ENCODE peak calls at places on chromosome 19, in ten cellular contexts. One of them, this sample, is unnamed.

GRCh38 chr19:17671906-17672305 is 16.2 kb downstream of the UNC13A start:
- DNase-seq in anterior cingulate cortex: no peak
- DNase-seq in amniotic stem cell: no peak
- DNase-seq in sciatic nerve: no peak
- DNase-seq in occipital lobe: no peak
- DNase-seq in RWPE1: peak; percentile 68
- DNase-seq in activated CD4-positive, alpha-beta T cell treated with anti-CD3 and anti-CD28 coated beads for 48 hours: peak; percentile 51
- DNase-seq in brain microvascular endothelial cell: peak; percentile 55
- DNase-seq in HFFc6: peak; percentile 58
- DNase-seq in AG04449: no peak
- DNase-seq in this sample: peak; percentile 48

GRCh38 chr19:36041831-36042230 is 9.2 kb upstream of the CLIP3 start:
- DNase-seq in anterior cingulate cortex: no peak
- DNase-seq in amniotic stem cell: no peak
- DNase-seq in sciatic nerve: no peak
- DNase-seq in occipital lobe: no peak
- DNase-seq in RWPE1: peak; percentile 20
- DNase-seq in activated CD4-positive, alpha-beta T cell treated with anti-CD3 and anti-CD28 coated beads for 48 hours: no peak
- DNase-seq in brain microvascular endothelial cell: peak; percentile 55
- DNase-seq in HFFc6: peak; percentile 55
- DNase-seq in AG04449: peak; percentile 79
- DNase-seq in this sample: peak; percentile 79

GRCh38 chr19:16066611-16067104 is 9.6 kb upstream of the TPM4 start:
- DNase-seq in anterior cingulate cortex: no peak
- DNase-seq in amniotic stem cell: no peak
- DNase-seq in sciatic nerve: no peak
- DNase-seq in occipital lobe: no peak
- DNase-seq in RWPE1: peak; percentile 72
- DNase-seq in activated CD4-positive, alpha-beta T cell treated with anti-CD3 and anti-CD28 coated beads for 48 hours: peak; percentile 67
- DNase-seq in brain microvascular endothelial cell: peak; percentile 76
- DNase-seq in HFFc6: peak; percentile 25
- DNase-seq in AG04449: no peak
- DNase-seq in this sample: peak; percentile 86

GRCh38 chr19:17954401-17954800 is 12.5 kb upstream of the KCNN1 start:
- DNase-seq in anterior cingulate cortex: no peak
- DNase-seq in amniotic stem cell: no peak
- DNase-seq in sciatic nerve: no peak
- DNase-seq in occipital lobe: no peak
- DNase-seq in RWPE1: no peak
- DNase-seq in activated CD4-positive, alpha-beta T cell treated with anti-CD3 and anti-CD28 coated beads for 48 hours: no peak
- DNase-seq in brain microvascular endothelial cell: no peak
- DNase-seq in HFFc6: no peak
- DNase-seq in AG04449: no peak
- DNase-seq in this sample: no peak

GRCh38 chr19:42074513-42075363 is 1.2 kb upstream of the ZNF574 start:
- DNase-seq in anterior cingulate cortex: no peak
- DNase-seq in amniotic stem cell: no peak
- DNase-seq in sciatic nerve: no peak
- DNase-seq in occipital lobe: peak; percentile 22
- DNase-seq in RWPE1: peak; percentile 40
- DNase-seq in activated CD4-positive, alpha-beta T cell treated with anti-CD3 and anti-CD28 coated beads for 48 hours: peak; percentile 32
- DNase-seq in brain microvascular endothelial cell: no peak
- DNase-seq in HFFc6: no peak
- DNase-seq in AG04449: no peak
- DNase-seq in this sample: peak; percentile 28

GRCh38 chr19:13717194-13717643 is 47.1 kb upstream of the MRI1 start:
- DNase-seq in anterior cingulate cortex: no peak
- DNase-seq in amniotic stem cell: no peak
- DNase-seq in sciatic nerve: no peak
- DNase-seq in occipital lobe: no peak
- DNase-seq in RWPE1: no peak
- DNase-seq in activated CD4-positive, alpha-beta T cell treated with anti-CD3 and anti-CD28 coated beads for 48 hours: no peak
- DNase-seq in brain microvascular endothelial cell: no peak
- DNase-seq in HFFc6: peak; percentile 58
- DNase-seq in AG04449: no peak
- DNase-seq in this sample: no peak

GRCh38 chr19:31364956-31365355 is 15.7 kb upstream of the TSHZ3 start:
- DNase-seq in anterior cingulate cortex: no peak
- DNase-seq in amniotic stem cell: no peak
- DNase-seq in sciatic nerve: no peak
- DNase-seq in occipital lobe: no peak
- DNase-seq in RWPE1: no peak
- DNase-seq in activated CD4-positive, alpha-beta T cell treated with anti-CD3 and anti-CD28 coated beads for 48 hours: no peak
- DNase-seq in brain microvascular endothelial cell: no peak
- DNase-seq in HFFc6: no peak
- DNase-seq in AG04449: no peak
- DNase-seq in this sample: no peak

GRCh38 chr19:55619264-55619663 is 5.1 kb downstream of the ZNF784 start:
- DNase-seq in anterior cingulate cortex: no peak
- DNase-seq in amniotic stem cell: no peak
- DNase-seq in sciatic nerve: no peak
- DNase-seq in occipital lobe: no peak
- DNase-seq in RWPE1: no peak
- DNase-seq in activated CD4-positive, alpha-beta T cell treated with anti-CD3 and anti-CD28 coated beads for 48 hours: no peak
- DNase-seq in brain microvascular endothelial cell: no peak
- DNase-seq in HFFc6: peak; percentile 13
- DNase-seq in AG04449: no peak
- DNase-seq in this sample: no peak

GRCh38 chr19:40805258-40805868 is 6.4 kb downstream of the EGLN2 start:
- DNase-seq in anterior cingulate cortex: no peak
- DNase-seq in amniotic stem cell: no peak
- DNase-seq in sciatic nerve: no peak
- DNase-seq in occipital lobe: no peak
- DNase-seq in RWPE1: no peak
- DNase-seq in activated CD4-positive, alpha-beta T cell treated with anti-CD3 and anti-CD28 coated beads for 48 hours: peak; percentile 42
- DNase-seq in brain microvascular endothelial cell: no peak
- DNase-seq in HFFc6: no peak
- DNase-seq in AG04449: no peak
- DNase-seq in this sample: no peak

GRCh38 chr19:18128044-18128443 is 24.9 kb upstream of the PIK3R2 start:
- DNase-seq in anterior cingulate cortex: no peak
- DNase-seq in amniotic stem cell: no peak
- DNase-seq in sciatic nerve: no peak
- DNase-seq in occipital lobe: no peak
- DNase-seq in RWPE1: no peak
- DNase-seq in activated CD4-positive, alpha-beta T cell treated with anti-CD3 and anti-CD28 coated beads for 48 hours: no peak
- DNase-seq in brain microvascular endothelial cell: no peak
- DNase-seq in HFFc6: peak; percentile 32
- DNase-seq in AG04449: no peak
- DNase-seq in this sample: peak; percentile 17

GRCh38 chr19:50252111-50252886 is 48.9 kb downstream of the MYH14 start:
- DNase-seq in anterior cingulate cortex: no peak
- DNase-seq in amniotic stem cell: no peak
- DNase-seq in sciatic nerve: no peak
- DNase-seq in occipital lobe: no peak
- DNase-seq in RWPE1: no peak
- DNase-seq in activated CD4-positive, alpha-beta T cell treated with anti-CD3 and anti-CD28 coated beads for 48 hours: peak; percentile 65
- DNase-seq in brain microvascular endothelial cell: peak; percentile 16
- DNase-seq in HFFc6: no peak
- DNase-seq in AG04449: no peak
- DNase-seq in this sample: peak; percentile 29

GRCh38 chr19:29264897-29265296 is 51.9 kb upstream of the UQCRFS1 start:
- DNase-seq in anterior cingulate cortex: no peak
- DNase-seq in amniotic stem cell: no peak
- DNase-seq in sciatic nerve: peak; percentile 10
- DNase-seq in occipital lobe: no peak
- DNase-seq in RWPE1: no peak
- DNase-seq in activated CD4-positive, alpha-beta T cell treated with anti-CD3 and anti-CD28 coated beads for 48 hours: no peak
- DNase-seq in brain microvascular endothelial cell: no peak
- DNase-seq in HFFc6: no peak
- DNase-seq in AG04449: no peak
- DNase-seq in this sample: no peak

GRCh38 chr19:5864725-5865486 is 5.4 kb downstream of the FUT5 start:
- DNase-seq in anterior cingulate cortex: no peak
- DNase-seq in amniotic stem cell: no peak
- DNase-seq in sciatic nerve: no peak
- DNase-seq in occipital lobe: no peak
- DNase-seq in RWPE1: no peak
- DNase-seq in activated CD4-positive, alpha-beta T cell treated with anti-CD3 and anti-CD28 coated beads for 48 hours: no peak
- DNase-seq in brain microvascular endothelial cell: no peak
- DNase-seq in HFFc6: no peak
- DNase-seq in AG04449: no peak
- DNase-seq in this sample: no peak

GRCh38 chr19:41373993-41374392 is 2.3 kb upstream of the TMEM91 start:
- DNase-seq in anterior cingulate cortex: peak; percentile 64
- DNase-seq in amniotic stem cell: no peak
- DNase-seq in sciatic nerve: peak; percentile 87
- DNase-seq in occipital lobe: peak; percentile 68
- DNase-seq in RWPE1: peak; percentile 57
- DNase-seq in activated CD4-positive, alpha-beta T cell treated with anti-CD3 and anti-CD28 coated beads for 48 hours: no peak
- DNase-seq in brain microvascular endothelial cell: peak; percentile 68
- DNase-seq in HFFc6: peak; percentile 72
- DNase-seq in AG04449: peak; percentile 59
- DNase-seq in this sample: peak; percentile 91

GRCh38 chr19:47228168-47228936 is 2.6 kb downstream of the BBC3 start:
- DNase-seq in anterior cingulate cortex: peak; percentile 37
- DNase-seq in amniotic stem cell: no peak
- DNase-seq in sciatic nerve: no peak
- DNase-seq in occipital lobe: no peak
- DNase-seq in RWPE1: no peak
- DNase-seq in activated CD4-positive, alpha-beta T cell treated with anti-CD3 and anti-CD28 coated beads for 48 hours: peak; percentile 60
- DNase-seq in brain microvascular endothelial cell: no peak
- DNase-seq in HFFc6: peak; percentile 29
- DNase-seq in AG04449: no peak
- DNase-seq in this sample: no peak

GRCh38 chr19:32767951-32768679 is 48.5 kb downstream of the TDRD12 start:
- DNase-seq in anterior cingulate cortex: no peak
- DNase-seq in amniotic stem cell: no peak
- DNase-seq in sciatic nerve: no peak
- DNase-seq in occipital lobe: no peak
- DNase-seq in RWPE1: no peak
- DNase-seq in activated CD4-positive, alpha-beta T cell treated with anti-CD3 and anti-CD28 coated beads for 48 hours: no peak
- DNase-seq in brain microvascular endothelial cell: no peak
- DNase-seq in HFFc6: no peak
- DNase-seq in AG04449: no peak
- DNase-seq in this sample: no peak

GRCh38 chr19:29211562-29212416 is 1.2 kb downstream of the UQCRFS1 start:
- DNase-seq in anterior cingulate cortex: no peak
- DNase-seq in amniotic stem cell: no peak
- DNase-seq in sciatic nerve: no peak
- DNase-seq in occipital lobe: no peak
- DNase-seq in RWPE1: peak; percentile 13
- DNase-seq in activated CD4-positive, alpha-beta T cell treated with anti-CD3 and anti-CD28 coated beads for 48 hours: peak; percentile 31
- DNase-seq in brain microvascular endothelial cell: peak; percentile 9
- DNase-seq in HFFc6: no peak
- DNase-seq in AG04449: no peak
- DNase-seq in this sample: peak; percentile 50

GRCh38 chr19:6732803-6733337 is 4.5 kb downstream of the GPR108 start:
- DNase-seq in anterior cingulate cortex: no peak
- DNase-seq in amniotic stem cell: no peak
- DNase-seq in sciatic nerve: no peak
- DNase-seq in occipital lobe: no peak
- DNase-seq in RWPE1: no peak
- DNase-seq in activated CD4-positive, alpha-beta T cell treated with anti-CD3 and anti-CD28 coated beads for 48 hours: no peak
- DNase-seq in brain microvascular endothelial cell: no peak
- DNase-seq in HFFc6: no peak
- DNase-seq in AG04449: no peak
- DNase-seq in this sample: no peak

GRCh38 chr19:7500811-7501450 is 12.1 kb upstream of the PEX11G start:
- DNase-seq in anterior cingulate cortex: peak; percentile 69
- DNase-seq in amniotic stem cell: no peak
- DNase-seq in sciatic nerve: no peak
- DNase-seq in occipital lobe: peak; percentile 79
- DNase-seq in RWPE1: peak; percentile 63
- DNase-seq in activated CD4-positive, alpha-beta T cell treated with anti-CD3 and anti-CD28 coated beads for 48 hours: peak; percentile 80
- DNase-seq in brain microvascular endothelial cell: peak; percentile 39
- DNase-seq in HFFc6: no peak
- DNase-seq in AG04449: no peak
- DNase-seq in this sample: peak; percentile 29

GRCh38 chr19:11535792-11536595 is 2.7 kb upstream of the CNN1 start:
- DNase-seq in anterior cingulate cortex: peak; percentile 79
- DNase-seq in amniotic stem cell: peak; percentile 68
- DNase-seq in sciatic nerve: peak; percentile 93
- DNase-seq in occipital lobe: peak; percentile 63
- DNase-seq in RWPE1: peak; percentile 94
- DNase-seq in activated CD4-positive, alpha-beta T cell treated with anti-CD3 and anti-CD28 coated beads for 48 hours: peak; percentile 92
- DNase-seq in brain microvascular endothelial cell: peak; percentile 89
- DNase-seq in HFFc6: peak; percentile 75
- DNase-seq in AG04449: no peak
- DNase-seq in this sample: peak; percentile 81

GRCh38 chr19:54478677-54479266 is 5.7 kb upstream of the CDC42EP5 start:
- DNase-seq in anterior cingulate cortex: no peak
- DNase-seq in amniotic stem cell: no peak
- DNase-seq in sciatic nerve: peak; percentile 53
- DNase-seq in occipital lobe: no peak
- DNase-seq in RWPE1: no peak
- DNase-seq in activated CD4-positive, alpha-beta T cell treated with anti-CD3 and anti-CD28 coated beads for 48 hours: peak; percentile 41
- DNase-seq in brain microvascular endothelial cell: no peak
- DNase-seq in HFFc6: no peak
- DNase-seq in AG04449: no peak
- DNase-seq in this sample: peak; percentile 60

GRCh38 chr19:4064551-4065260 is 2.0 kb downstream of the ZBTB7A start:
- DNase-seq in anterior cingulate cortex: peak; percentile 61
- DNase-seq in amniotic stem cell: no peak
- DNase-seq in sciatic nerve: peak; percentile 87
- DNase-seq in occipital lobe: peak; percentile 38
- DNase-seq in RWPE1: no peak
- DNase-seq in activated CD4-positive, alpha-beta T cell treated with anti-CD3 and anti-CD28 coated beads for 48 hours: peak; percentile 55
- DNase-seq in brain microvascular endothelial cell: no peak
- DNase-seq in HFFc6: no peak
- DNase-seq in AG04449: no peak
- DNase-seq in this sample: peak; percentile 41

GRCh38 chr19:36141039-36141914 is 1.4 kb downstream of the CAPNS1 start:
- DNase-seq in anterior cingulate cortex: peak; percentile 53
- DNase-seq in amniotic stem cell: peak; percentile 36
- DNase-seq in sciatic nerve: peak; percentile 93
- DNase-seq in occipital lobe: peak; percentile 63
- DNase-seq in RWPE1: peak; percentile 91
- DNase-seq in activated CD4-positive, alpha-beta T cell treated with anti-CD3 and anti-CD28 coated beads for 48 hours: peak; percentile 95
- DNase-seq in brain microvascular endothelial cell: peak; percentile 84
- DNase-seq in HFFc6: peak; percentile 72
- DNase-seq in AG04449: no peak
- DNase-seq in this sample: peak; percentile 79

GRCh38 chr19:7833225-7834156 is 3.5 kb downstream of the EVI5L start:
- DNase-seq in anterior cingulate cortex: peak; percentile 34
- DNase-seq in amniotic stem cell: no peak
- DNase-seq in sciatic nerve: no peak
- DNase-seq in occipital lobe: peak; percentile 35
- DNase-seq in RWPE1: peak; percentile 91
- DNase-seq in activated CD4-positive, alpha-beta T cell treated with anti-CD3 and anti-CD28 coated beads for 48 hours: no peak
- DNase-seq in brain microvascular endothelial cell: no peak
- DNase-seq in HFFc6: peak; percentile 11
- DNase-seq in AG04449: no peak
- DNase-seq in this sample: peak; percentile 89

GRCh38 chr19:44748426-44749254 is at the start of gene BCL3:
- DNase-seq in anterior cingulate cortex: no peak
- DNase-seq in amniotic stem cell: no peak
- DNase-seq in sciatic nerve: peak; percentile 82
- DNase-seq in occipital lobe: peak; percentile 5
- DNase-seq in RWPE1: peak; percentile 62
- DNase-seq in activated CD4-positive, alpha-beta T cell treated with anti-CD3 and anti-CD28 coated beads for 48 hours: peak; percentile 65
- DNase-seq in brain microvascular endothelial cell: no peak
- DNase-seq in HFFc6: no peak
- DNase-seq in AG04449: no peak
- DNase-seq in this sample: peak; percentile 64

GRCh38 chr19:5314012-5314906 is 26.4 kb downstream of the PTPRS start:
- DNase-seq in anterior cingulate cortex: no peak
- DNase-seq in amniotic stem cell: no peak
- DNase-seq in sciatic nerve: no peak
- DNase-seq in occipital lobe: no peak
- DNase-seq in RWPE1: peak; percentile 38
- DNase-seq in activated CD4-positive, alpha-beta T cell treated with anti-CD3 and anti-CD28 coated beads for 48 hours: no peak
- DNase-seq in brain microvascular endothelial cell: no peak
- DNase-seq in HFFc6: no peak
- DNase-seq in AG04449: no peak
- DNase-seq in this sample: peak; percentile 53

GRCh38 chr19:3041756-3042517 is 12.9 kb upstream of the TLE2 start:
- DNase-seq in anterior cingulate cortex: no peak
- DNase-seq in amniotic stem cell: no peak
- DNase-seq in sciatic nerve: no peak
- DNase-seq in occipital lobe: no peak
- DNase-seq in RWPE1: no peak
- DNase-seq in activated CD4-positive, alpha-beta T cell treated with anti-CD3 and anti-CD28 coated beads for 48 hours: no peak
- DNase-seq in brain microvascular endothelial cell: no peak
- DNase-seq in HFFc6: no peak
- DNase-seq in AG04449: no peak
- DNase-seq in this sample: no peak

GRCh38 chr19:33458171-33458633 is 63.4 kb downstream of the PEPD start:
- DNase-seq in anterior cingulate cortex: no peak
- DNase-seq in amniotic stem cell: no peak
- DNase-seq in sciatic nerve: peak; percentile 18
- DNase-seq in occipital lobe: no peak
- DNase-seq in RWPE1: no peak
- DNase-seq in activated CD4-positive, alpha-beta T cell treated with anti-CD3 and anti-CD28 coated beads for 48 hours: no peak
- DNase-seq in brain microvascular endothelial cell: no peak
- DNase-seq in HFFc6: no peak
- DNase-seq in AG04449: no peak
- DNase-seq in this sample: no peak

This sample was measured in fibroblast of mammary gland.